ENCODE peak calls at places on chromosome 3, in four cellular contexts. C is lower leg skin, N is GM23338, L is AG09309. U is an unnamed sample.

GRCh38 chr3:140899363-140899762 is 42.3 kb upstream of the SLC25A36 start:
- DNase-seq in L (no peak), N (no peak), C (peak), U (no peak)

GRCh38 chr3:191775451-191776233 is 314.7 kb downstream of the PYDC2 start:
- DNase-seq in L (peak), N (no peak), C (no peak), U (peak)

GRCh38 chr3:71107926-71108325 is 475.6 kb downstream of the FOXP1 start:
- DNase-seq in C (no peak), N (no peak), L (no peak), U (no peak)

GRCh38 chr3:28206479-28206878 is 34.9 kb upstream of the CMC1 start:
- DNase-seq in L (no peak), N (peak), C (no peak), U (no peak)

GRCh38 chr3:134373278-134373941 is 837 bp downstream of the AMOTL2 start:
- DNase-seq in N (peak), L (peak), C (peak), U (peak)

GRCh38 chr3:28575748-28576589 is 227.3 kb upstream of the AZI2 start:
- DNase-seq in C (peak), L (no peak), N (peak), U (no peak)

GRCh38 chr3:195133462-195133861 is 137.5 kb downstream of the XXYLT1 start:
- DNase-seq in L (peak), C (no peak), N (no peak), U (no peak)

GRCh38 chr3:34178415-34178814 is 380.0 kb downstream of the PDCD6IP start:
- DNase-seq in C (no peak), N (no peak), L (no peak), U (no peak)

GRCh38 chr3:32278714-32279113 is 40.2 kb downstream of the CMTM8 start:
- DNase-seq in N (no peak), L (no peak), C (no peak), U (no peak)

DNA sequence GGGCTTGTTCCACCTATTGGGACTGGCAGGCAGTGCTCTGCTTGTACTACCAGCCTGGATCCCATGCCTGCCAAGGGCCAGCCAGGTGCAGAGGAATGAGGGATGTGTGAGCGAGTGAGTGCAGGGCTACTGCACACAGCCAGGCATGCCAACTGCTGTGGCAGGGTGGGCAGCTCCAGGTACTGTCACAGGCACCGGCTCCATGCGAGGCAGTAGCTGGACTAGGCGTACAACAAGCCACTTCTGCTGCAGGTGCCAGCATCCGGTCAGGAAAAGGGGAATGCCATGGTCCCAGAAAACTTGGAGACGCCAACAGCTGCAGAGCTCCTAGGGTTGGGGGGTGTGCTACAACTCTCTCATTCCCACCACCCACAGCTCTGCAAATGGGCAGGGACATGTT is 1356.7 kb downstream of the SI start:
- DNase-seq in N (no peak), L (no peak), C (no peak), U (no peak)
- H3K4me3 ChIP-seq in N (no peak), L (no peak), C (no peak), U (no peak)

DNA sequence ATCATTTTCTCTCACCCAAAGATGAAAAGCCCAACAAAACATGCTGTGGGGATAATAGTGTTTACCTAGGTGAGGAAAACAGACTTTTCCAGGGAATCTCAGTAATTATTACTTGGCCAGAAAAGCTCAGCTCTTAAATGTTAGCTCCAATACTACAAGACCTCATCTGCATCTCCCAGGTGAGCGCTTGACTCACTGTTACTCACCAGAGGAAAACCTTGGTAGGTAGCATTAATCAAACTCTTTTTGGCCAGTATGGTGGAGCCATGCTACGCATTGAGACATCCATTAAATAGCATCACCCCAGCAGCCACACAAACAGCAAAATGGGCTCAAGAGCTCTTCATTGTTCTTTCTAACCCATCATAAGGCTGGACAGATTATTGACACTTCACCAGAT is 99.0 kb downstream of the TIGIT start:
- DNase-seq in L (no peak), N (no peak), C (no peak), U (no peak)
- TF ChIP-seq CTCF in L (no peak), N (no peak), C (no peak), U (no peak)

GRCh38 chr3:188259611-188260010 is 105.7 kb downstream of the LPP start:
- DNase-seq in N (no peak), C (no peak), L (no peak), U (no peak)

GRCh38 chr3:188261011-188261410 is 107.1 kb downstream of the LPP start:
- DNase-seq in C (no peak), N (no peak), L (no peak), U (no peak)

GRCh38 chr3:188256764-188257163 is 102.8 kb downstream of the LPP start:
- DNase-seq in C (no peak), N (no peak), L (no peak), U (no peak)

GRCh38 chr3:188257384-188257961 is 103.5 kb downstream of the LPP start:
- DNase-seq in L (no peak), C (no peak), N (no peak), U (no peak)

DNA sequence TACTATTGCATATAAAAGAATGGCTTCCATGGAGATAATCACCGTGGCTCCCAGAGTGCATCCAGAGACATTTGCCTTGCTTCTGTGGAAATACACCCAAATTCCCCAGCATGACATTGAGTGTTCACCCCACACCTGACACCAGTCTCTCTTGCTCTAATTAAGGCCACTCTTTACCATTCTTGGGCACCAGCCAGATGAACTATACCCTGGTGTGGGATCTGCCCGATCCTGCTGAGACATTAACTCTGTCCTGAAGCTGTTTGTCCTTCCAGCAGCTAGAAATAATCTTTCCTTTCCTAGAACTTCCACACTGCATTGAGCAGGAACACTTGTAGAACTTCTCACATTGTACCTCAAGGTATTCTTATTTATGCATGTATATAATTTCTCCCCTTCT is 105.2 kb downstream of the LPP start:
- DNase-seq in C (no peak), N (no peak), L (no peak), U (no peak)
- H3K4me3 ChIP-seq in C (no peak), N (no peak), L (no peak), U (no peak)

GRCh38 chr3:105571005-105571404 is 204.3 kb downstream of the ALCAM start:
- DNase-seq in L (no peak), C (no peak), N (no peak), U (no peak)
- TF ChIP-seq CTCF in L (no peak), C (no peak), N (no peak), U (no peak)

GRCh38 chr3:106067711-106068110 is 198.9 kb upstream of the CBLB start:
- DNase-seq in C (no peak), N (no peak), L (no peak), U (no peak)
- H3K4me3 ChIP-seq in C (no peak), N (no peak), L (no peak), U (no peak)